ENCODE peak calls at places on chromosomes 11 and 22, in four cellular contexts. One of them, this sample, is unnamed.

GRCh38 chr11:69603978-69604524 is 36.9 kb upstream of the CCND1 start:
- DNase-seq in cardiac muscle cell: no peak
- DNase-seq in transverse colon: no peak
- DNase-seq in fibroblast of lung: no peak
- DNase-seq in this sample: no peak

GRCh38 chr22:31308181-31308580 is 15.9 kb upstream of the PIK3IP1 start:
- DNase-seq in cardiac muscle cell: no peak
- DNase-seq in transverse colon: no peak
- DNase-seq in fibroblast of lung: no peak
- DNase-seq in this sample: no peak

GRCh38 chr11:11218287-11218986 is 134.6 kb downstream of the CSNK2A3 start:
- DNase-seq in cardiac muscle cell: no peak
- DNase-seq in transverse colon: peak; percentile 17
- DNase-seq in fibroblast of lung: no peak
- DNase-seq in this sample: no peak

GRCh38 chr11:80462211-80462610 is 1021.4 kb upstream of the TENM4 start:
- DNase-seq in cardiac muscle cell: no peak
- DNase-seq in transverse colon: no peak
- DNase-seq in fibroblast of lung: peak; percentile 2
- DNase-seq in this sample: peak; percentile 72

GRCh38 chr11:70881948-70882715 is 370.2 kb downstream of the SHANK2 start:
- DNase-seq in cardiac muscle cell: no peak
- DNase-seq in transverse colon: no peak
- DNase-seq in fibroblast of lung: no peak
- DNase-seq in this sample: no peak

GRCh38 chr11:112157274-112157766 is 6.6 kb downstream of the IL18 start:
- DNase-seq in cardiac muscle cell: peak; percentile 98
- DNase-seq in transverse colon: no peak
- DNase-seq in fibroblast of lung: peak; percentile 98
- DNase-seq in this sample: peak; percentile 99

GRCh38 chr11:59207988-59208432 is 4.7 kb downstream of the MPEG1 start:
- DNase-seq in cardiac muscle cell: peak; percentile 75
- DNase-seq in transverse colon: no peak
- DNase-seq in fibroblast of lung: peak; percentile 72
- DNase-seq in this sample: no peak

GRCh38 chr22:49676230-49676629 is 151.4 kb downstream of the BRD1 start:
- DNase-seq in cardiac muscle cell: no peak
- DNase-seq in transverse colon: no peak
- DNase-seq in fibroblast of lung: no peak
- DNase-seq in this sample: no peak

GRCh38 chr22:38970548-38970947 is 11.6 kb upstream of the APOBEC3B start:
- DNase-seq in cardiac muscle cell: no peak
- DNase-seq in transverse colon: no peak
- DNase-seq in fibroblast of lung: no peak
- DNase-seq in this sample: no peak

GRCh38 chr22:38938925-38939324 is 18.5 kb upstream of the APOBEC3A start:
- DNase-seq in cardiac muscle cell: no peak
- DNase-seq in transverse colon: no peak
- DNase-seq in fibroblast of lung: no peak
- DNase-seq in this sample: no peak

GRCh38 chr11:5938603-5938965 is 3.5 kb upstream of the OR56A3 start:
- DNase-seq in cardiac muscle cell: no peak
- DNase-seq in transverse colon: no peak
- DNase-seq in fibroblast of lung: no peak
- DNase-seq in this sample: no peak

GRCh38 chr22:22720201-22720723 is 75.8 kb downstream of the GGTLC2 start:
- DNase-seq in cardiac muscle cell: peak; percentile 75
- DNase-seq in transverse colon: peak; percentile 35
- DNase-seq in fibroblast of lung: peak; percentile 57
- DNase-seq in this sample: no peak

GRCh38 chr22:36467042-36467810 is 14.2 kb downstream of the TXN2 start:
- DNase-seq in cardiac muscle cell: peak; percentile 91
- DNase-seq in transverse colon: no peak
- DNase-seq in fibroblast of lung: peak; percentile 91
- DNase-seq in this sample: no peak

GRCh38 chr11:110711776-110712642 is at the start of gene ARHGAP20:
- DNase-seq in cardiac muscle cell: peak; percentile 83
- DNase-seq in transverse colon: peak; percentile 77
- DNase-seq in fibroblast of lung: peak; percentile 64
- DNase-seq in this sample: no peak

GRCh38 chr22:19870153-19871022 is 15.7 kb upstream of the GNB1L start:
- DNase-seq in cardiac muscle cell: no peak
- DNase-seq in transverse colon: no peak
- DNase-seq in fibroblast of lung: no peak
- DNase-seq in this sample: no peak

GRCh38 chr11:71367756-71368155 is 80.4 kb downstream of the DHCR7 start:
- DNase-seq in cardiac muscle cell: no peak
- DNase-seq in transverse colon: no peak
- DNase-seq in fibroblast of lung: no peak
- DNase-seq in this sample: no peak

GRCh38 chr11:14417186-14417585 is 58.2 kb upstream of the RRAS2 start:
- DNase-seq in cardiac muscle cell: peak; percentile 24
- DNase-seq in transverse colon: no peak
- DNase-seq in fibroblast of lung: no peak
- DNase-seq in this sample: no peak

GRCh38 chr11:69163842-69164241 is 8.1 kb downstream of the SMIM38 start:
- DNase-seq in cardiac muscle cell: no peak
- DNase-seq in transverse colon: no peak
- DNase-seq in fibroblast of lung: no peak
- DNase-seq in this sample: no peak

DNA sequence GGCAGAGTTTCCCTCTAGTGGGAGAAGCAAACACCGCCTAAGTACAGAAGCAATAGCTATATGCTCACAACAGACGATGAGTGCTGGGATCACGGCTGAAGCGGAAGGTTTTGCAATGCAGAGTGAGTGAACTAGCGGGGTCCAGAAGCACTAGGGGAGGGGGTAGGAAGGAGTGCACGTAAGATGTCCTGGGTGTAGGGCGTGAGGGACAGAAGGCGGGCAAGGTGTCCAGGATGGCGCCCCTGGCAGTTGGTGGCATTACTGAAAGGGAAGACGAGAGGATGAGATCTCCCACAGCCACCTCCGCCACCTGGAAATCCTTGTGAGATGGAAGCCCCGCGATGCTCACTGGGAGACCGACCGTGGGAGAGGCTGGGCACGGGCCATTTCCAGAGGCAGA is 81.0 kb downstream of the ETS1 start:
- DNase-seq in cardiac muscle cell: no peak
- DNase-seq in transverse colon: no peak
- DNase-seq in fibroblast of lung: no peak
- DNase-seq in this sample: no peak
- H3K27ac ChIP-seq in cardiac muscle cell: no peak overlapping the region
- H3K27ac ChIP-seq in transverse colon: peak overlapping the region; percentile 92
- H3K27ac ChIP-seq in fibroblast of lung: peak overlapping the region; percentile 92
- H3K27ac ChIP-seq in this sample: peak overlapping the region; percentile 93

DNA sequence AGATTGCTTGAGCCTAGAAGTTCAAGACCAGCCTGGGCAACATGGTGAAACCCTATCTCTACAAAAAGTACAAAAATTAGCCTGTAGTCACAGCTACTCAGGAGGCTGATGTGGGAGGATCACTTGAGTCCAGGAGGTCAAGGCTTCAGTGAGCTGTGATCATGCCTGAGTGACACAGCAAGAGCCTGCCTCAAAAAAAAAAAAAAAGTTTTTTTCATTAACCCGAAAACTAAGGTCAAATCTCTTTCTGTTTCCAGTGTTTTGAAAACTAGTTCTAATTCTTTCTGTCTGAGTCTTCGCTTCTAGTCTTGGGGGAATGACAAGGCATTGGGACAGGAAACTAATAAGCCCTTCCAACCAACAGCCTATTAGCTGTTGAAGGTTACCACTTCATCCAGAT is 57.6 kb downstream of the LIF start:
- DNase-seq in cardiac muscle cell: no peak
- DNase-seq in transverse colon: no peak
- DNase-seq in fibroblast of lung: no peak
- DNase-seq in this sample: no peak
- H3K27ac ChIP-seq in cardiac muscle cell: no peak overlapping the region
- H3K27ac ChIP-seq in transverse colon: no peak overlapping the region
- H3K27ac ChIP-seq in fibroblast of lung: no peak overlapping the region
- H3K27ac ChIP-seq in this sample: no peak overlapping the region

GRCh38 chr22:44092636-44093220 is 68.6 kb downstream of the PARVB start:
- DNase-seq in cardiac muscle cell: no peak
- DNase-seq in transverse colon: no peak
- DNase-seq in fibroblast of lung: no peak
- DNase-seq in this sample: no peak

GRCh38 chr22:44094751-44095302 is 70.7 kb downstream of the PARVB start:
- DNase-seq in cardiac muscle cell: no peak
- DNase-seq in transverse colon: no peak
- DNase-seq in fibroblast of lung: no peak
- DNase-seq in this sample: no peak

GRCh38 chr22:44091021-44091721 is 67.1 kb downstream of the PARVB start:
- DNase-seq in cardiac muscle cell: peak; percentile 21
- DNase-seq in transverse colon: no peak
- DNase-seq in fibroblast of lung: no peak
- DNase-seq in this sample: no peak

GRCh38 chr22:44091751-44092150 is 67.6 kb downstream of the PARVB start:
- DNase-seq in cardiac muscle cell: no peak
- DNase-seq in transverse colon: no peak
- DNase-seq in fibroblast of lung: no peak
- DNase-seq in this sample: no peak

DNA sequence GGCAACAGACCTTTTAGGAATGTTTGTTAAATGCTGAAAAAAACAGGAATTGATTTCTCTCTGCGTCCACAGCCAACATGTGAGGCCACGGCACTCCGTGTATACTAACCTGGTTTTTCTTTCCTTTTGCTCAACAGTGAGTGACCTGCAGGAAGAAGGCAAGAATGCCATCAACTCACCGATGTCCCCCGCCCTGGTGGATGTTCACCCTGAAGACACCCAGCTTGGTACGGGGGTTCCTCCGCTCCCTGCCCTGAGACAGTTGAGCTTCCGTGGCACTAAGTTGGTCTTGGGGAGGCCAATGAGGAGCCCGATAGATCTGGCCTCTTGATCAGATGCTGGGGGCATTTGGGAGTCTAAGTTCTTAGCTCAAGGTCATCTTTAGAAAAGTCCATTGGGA is 69.7 kb downstream of the PARVB start:
- DNase-seq in cardiac muscle cell: no peak
- DNase-seq in transverse colon: no peak
- DNase-seq in fibroblast of lung: no peak
- DNase-seq in this sample: no peak
- H3K27ac ChIP-seq in cardiac muscle cell: no peak overlapping the region
- H3K27ac ChIP-seq in transverse colon: no peak overlapping the region
- H3K27ac ChIP-seq in fibroblast of lung: no peak overlapping the region
- H3K27ac ChIP-seq in this sample: no peak overlapping the region

GRCh38 chr11:8256271-8257002 is 7.2 kb downstream of the LMO1 start:
- DNase-seq in cardiac muscle cell: no peak
- DNase-seq in transverse colon: no peak
- DNase-seq in fibroblast of lung: no peak
- DNase-seq in this sample: no peak
- H3K27ac ChIP-seq in cardiac muscle cell: no peak overlapping the region
- H3K27ac ChIP-seq in transverse colon: no peak overlapping the region
- H3K27ac ChIP-seq in fibroblast of lung: no peak overlapping the region
- H3K27ac ChIP-seq in this sample: no peak overlapping the region

DNA sequence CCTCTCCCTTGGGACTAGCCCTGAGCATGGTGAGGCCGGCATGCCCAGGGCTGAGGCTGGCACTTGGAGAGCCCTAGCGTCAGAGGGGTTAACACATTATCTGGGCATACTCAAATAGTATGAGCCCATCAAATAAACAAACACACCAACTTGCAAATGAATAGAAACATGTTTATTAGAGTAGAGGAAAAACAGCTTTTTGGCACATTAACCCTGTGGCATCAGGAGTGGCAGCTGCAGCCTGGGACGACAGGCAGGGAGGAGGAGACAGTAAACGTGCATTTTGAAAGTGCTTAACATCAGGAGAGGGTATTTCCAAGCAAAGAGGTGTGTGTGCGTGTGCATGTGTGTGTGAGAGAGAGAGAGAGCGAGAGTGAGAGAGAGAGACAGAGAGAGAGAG is 684.9 kb downstream of the NTM start:
- DNase-seq in cardiac muscle cell: no peak
- DNase-seq in transverse colon: no peak
- DNase-seq in fibroblast of lung: no peak
- DNase-seq in this sample: no peak
- H3K27ac ChIP-seq in cardiac muscle cell: no peak overlapping the region
- H3K27ac ChIP-seq in transverse colon: no peak overlapping the region
- H3K27ac ChIP-seq in fibroblast of lung: peak overlapping the region; percentile 61
- H3K27ac ChIP-seq in this sample: peak overlapping the region; percentile 97

This sample was measured in epithelial cell of prostate.